ENCODE peak calls at places on chromosomes 1 and 21, in ten cellular contexts. One of them, this sample, is unnamed.

GRCh38 chr1:215360786-215361185 is 206.3 kb upstream of the KCTD3 start:
- DNase-seq in NCI-H1105 treated with DMSO at 0.1 percent for 48 hours: no peak
- DNase-seq in iris pigment epithelial cell: no peak
- DNase-seq in posterior cingulate gyrus: no peak
- DNase-seq in amniotic stem cell: no peak
- DNase-seq in uterus: no peak
- DNase-seq in heart left ventricle: no peak
- DNase-seq in left kidney: no peak
- DNase-seq in mesenteric fat pad: no peak
- DNase-seq in activated effector memory CD4-positive, alpha-beta T cell treated with anti-CD3 and anti-CD28 coated beads, Interleukin-2, amount 50 U/mL, for 16 hours: no peak
- DNase-seq in this sample: no peak

GRCh38 chr1:163163861-163164582 is 38.7 kb downstream of the RGS5 start:
- DNase-seq in NCI-H1105 treated with DMSO at 0.1 percent for 48 hours: no peak
- DNase-seq in iris pigment epithelial cell: peak; percentile 92
- DNase-seq in posterior cingulate gyrus: no peak
- DNase-seq in amniotic stem cell: no peak
- DNase-seq in uterus: no peak
- DNase-seq in heart left ventricle: no peak
- DNase-seq in left kidney: peak; percentile 42
- DNase-seq in mesenteric fat pad: no peak
- DNase-seq in activated effector memory CD4-positive, alpha-beta T cell treated with anti-CD3 and anti-CD28 coated beads, Interleukin-2, amount 50 U/mL, for 16 hours: no peak
- DNase-seq in this sample: no peak

GRCh38 chr1:227805606-227806197 is 9.8 kb upstream of the PRSS38 start:
- DNase-seq in NCI-H1105 treated with DMSO at 0.1 percent for 48 hours: no peak
- DNase-seq in iris pigment epithelial cell: peak; percentile 92
- DNase-seq in posterior cingulate gyrus: no peak
- DNase-seq in amniotic stem cell: peak; percentile 76
- DNase-seq in uterus: no peak
- DNase-seq in heart left ventricle: no peak
- DNase-seq in left kidney: no peak
- DNase-seq in mesenteric fat pad: no peak
- DNase-seq in activated effector memory CD4-positive, alpha-beta T cell treated with anti-CD3 and anti-CD28 coated beads, Interleukin-2, amount 50 U/mL, for 16 hours: no peak
- DNase-seq in this sample: no peak

GRCh38 chr1:33429846-33430750 is 797 bp downstream of the PHC2 start:
- DNase-seq in NCI-H1105 treated with DMSO at 0.1 percent for 48 hours: peak; percentile 23
- DNase-seq in iris pigment epithelial cell: peak; percentile 38
- DNase-seq in posterior cingulate gyrus: peak; percentile 90
- DNase-seq in amniotic stem cell: no peak
- DNase-seq in uterus: peak; percentile 53
- DNase-seq in heart left ventricle: peak; percentile 50
- DNase-seq in left kidney: peak; percentile 63
- DNase-seq in mesenteric fat pad: no peak
- DNase-seq in activated effector memory CD4-positive, alpha-beta T cell treated with anti-CD3 and anti-CD28 coated beads, Interleukin-2, amount 50 U/mL, for 16 hours: no peak
- DNase-seq in this sample: no peak

GRCh38 chr1:159089184-159089791 is 12.7 kb upstream of the AIM2 start:
- DNase-seq in NCI-H1105 treated with DMSO at 0.1 percent for 48 hours: peak; percentile 37
- DNase-seq in iris pigment epithelial cell: no peak
- DNase-seq in posterior cingulate gyrus: no peak
- DNase-seq in amniotic stem cell: no peak
- DNase-seq in uterus: no peak
- DNase-seq in heart left ventricle: no peak
- DNase-seq in left kidney: peak; percentile 21
- DNase-seq in mesenteric fat pad: no peak
- DNase-seq in activated effector memory CD4-positive, alpha-beta T cell treated with anti-CD3 and anti-CD28 coated beads, Interleukin-2, amount 50 U/mL, for 16 hours: no peak
- DNase-seq in this sample: peak; percentile 23

GRCh38 chr1:203586495-203586894 is 40.1 kb upstream of the ATP2B4 start:
- DNase-seq in NCI-H1105 treated with DMSO at 0.1 percent for 48 hours: no peak
- DNase-seq in iris pigment epithelial cell: no peak
- DNase-seq in posterior cingulate gyrus: no peak
- DNase-seq in amniotic stem cell: no peak
- DNase-seq in uterus: no peak
- DNase-seq in heart left ventricle: no peak
- DNase-seq in left kidney: no peak
- DNase-seq in mesenteric fat pad: no peak
- DNase-seq in activated effector memory CD4-positive, alpha-beta T cell treated with anti-CD3 and anti-CD28 coated beads, Interleukin-2, amount 50 U/mL, for 16 hours: no peak
- DNase-seq in this sample: no peak

GRCh38 chr1:105204836-105205371 is 1455.2 kb downstream of the AMY1C start:
- DNase-seq in NCI-H1105 treated with DMSO at 0.1 percent for 48 hours: no peak
- DNase-seq in iris pigment epithelial cell: no peak
- DNase-seq in posterior cingulate gyrus: no peak
- DNase-seq in amniotic stem cell: no peak
- DNase-seq in uterus: no peak
- DNase-seq in heart left ventricle: no peak
- DNase-seq in left kidney: no peak
- DNase-seq in mesenteric fat pad: no peak
- DNase-seq in activated effector memory CD4-positive, alpha-beta T cell treated with anti-CD3 and anti-CD28 coated beads, Interleukin-2, amount 50 U/mL, for 16 hours: no peak
- DNase-seq in this sample: no peak

GRCh38 chr1:74641876-74642275 is 31.7 kb downstream of the ERICH3 start:
- DNase-seq in NCI-H1105 treated with DMSO at 0.1 percent for 48 hours: no peak
- DNase-seq in iris pigment epithelial cell: peak; percentile 4
- DNase-seq in posterior cingulate gyrus: no peak
- DNase-seq in amniotic stem cell: no peak
- DNase-seq in uterus: no peak
- DNase-seq in heart left ventricle: no peak
- DNase-seq in left kidney: no peak
- DNase-seq in mesenteric fat pad: no peak
- DNase-seq in activated effector memory CD4-positive, alpha-beta T cell treated with anti-CD3 and anti-CD28 coated beads, Interleukin-2, amount 50 U/mL, for 16 hours: no peak
- DNase-seq in this sample: no peak

GRCh38 chr21:46189213-46189958 is 5.1 kb upstream of the SPATC1L start:
- DNase-seq in NCI-H1105 treated with DMSO at 0.1 percent for 48 hours: no peak
- DNase-seq in iris pigment epithelial cell: peak; percentile 79
- DNase-seq in posterior cingulate gyrus: peak; percentile 71
- DNase-seq in amniotic stem cell: no peak
- DNase-seq in uterus: no peak
- DNase-seq in heart left ventricle: peak; percentile 44
- DNase-seq in left kidney: peak; percentile 57
- DNase-seq in mesenteric fat pad: no peak
- DNase-seq in activated effector memory CD4-positive, alpha-beta T cell treated with anti-CD3 and anti-CD28 coated beads, Interleukin-2, amount 50 U/mL, for 16 hours: no peak
- DNase-seq in this sample: no peak

GRCh38 chr1:174812656-174813055 is 187.1 kb upstream of the CACYBP start:
- DNase-seq in NCI-H1105 treated with DMSO at 0.1 percent for 48 hours: no peak
- DNase-seq in iris pigment epithelial cell: peak; percentile 6
- DNase-seq in posterior cingulate gyrus: no peak
- DNase-seq in amniotic stem cell: no peak
- DNase-seq in uterus: no peak
- DNase-seq in heart left ventricle: no peak
- DNase-seq in left kidney: no peak
- DNase-seq in mesenteric fat pad: no peak
- DNase-seq in activated effector memory CD4-positive, alpha-beta T cell treated with anti-CD3 and anti-CD28 coated beads, Interleukin-2, amount 50 U/mL, for 16 hours: no peak
- DNase-seq in this sample: no peak

GRCh38 chr1:19439464-19440171 is 45.7 kb downstream of the CAPZB start:
- DNase-seq in NCI-H1105 treated with DMSO at 0.1 percent for 48 hours: peak; percentile 32
- DNase-seq in iris pigment epithelial cell: no peak
- DNase-seq in posterior cingulate gyrus: peak; percentile 74
- DNase-seq in amniotic stem cell: no peak
- DNase-seq in uterus: no peak
- DNase-seq in heart left ventricle: peak; percentile 75
- DNase-seq in left kidney: peak; percentile 60
- DNase-seq in mesenteric fat pad: no peak
- DNase-seq in activated effector memory CD4-positive, alpha-beta T cell treated with anti-CD3 and anti-CD28 coated beads, Interleukin-2, amount 50 U/mL, for 16 hours: peak; percentile 70
- DNase-seq in this sample: peak; percentile 20

GRCh38 chr1:228490120-228491078 is 3.2 kb downstream of the RNF187 start:
- DNase-seq in NCI-H1105 treated with DMSO at 0.1 percent for 48 hours: peak; percentile 84
- DNase-seq in iris pigment epithelial cell: no peak
- DNase-seq in posterior cingulate gyrus: no peak
- DNase-seq in amniotic stem cell: no peak
- DNase-seq in uterus: no peak
- DNase-seq in heart left ventricle: no peak
- DNase-seq in left kidney: no peak
- DNase-seq in mesenteric fat pad: no peak
- DNase-seq in activated effector memory CD4-positive, alpha-beta T cell treated with anti-CD3 and anti-CD28 coated beads, Interleukin-2, amount 50 U/mL, for 16 hours: no peak
- DNase-seq in this sample: peak; percentile 93

GRCh38 chr21:39103689-39104088 is 79.6 kb downstream of the PSMG1 start:
- DNase-seq in NCI-H1105 treated with DMSO at 0.1 percent for 48 hours: no peak
- DNase-seq in iris pigment epithelial cell: no peak
- DNase-seq in posterior cingulate gyrus: no peak
- DNase-seq in amniotic stem cell: no peak
- DNase-seq in uterus: no peak
- DNase-seq in heart left ventricle: no peak
- DNase-seq in left kidney: no peak
- DNase-seq in mesenteric fat pad: no peak
- DNase-seq in activated effector memory CD4-positive, alpha-beta T cell treated with anti-CD3 and anti-CD28 coated beads, Interleukin-2, amount 50 U/mL, for 16 hours: no peak
- DNase-seq in this sample: no peak

GRCh38 chr1:66294692-66295384 is 239.1 kb upstream of the SGIP1 start:
- DNase-seq in NCI-H1105 treated with DMSO at 0.1 percent for 48 hours: no peak
- DNase-seq in iris pigment epithelial cell: peak; percentile 84
- DNase-seq in posterior cingulate gyrus: no peak
- DNase-seq in amniotic stem cell: no peak
- DNase-seq in uterus: peak; percentile 37
- DNase-seq in heart left ventricle: no peak
- DNase-seq in left kidney: no peak
- DNase-seq in mesenteric fat pad: no peak
- DNase-seq in activated effector memory CD4-positive, alpha-beta T cell treated with anti-CD3 and anti-CD28 coated beads, Interleukin-2, amount 50 U/mL, for 16 hours: no peak
- DNase-seq in this sample: peak; percentile 36

GRCh38 chr1:155320661-155321576 is at the start of gene RUSC1:
- DNase-seq in NCI-H1105 treated with DMSO at 0.1 percent for 48 hours: peak; percentile 88
- DNase-seq in iris pigment epithelial cell: peak; percentile 62
- DNase-seq in posterior cingulate gyrus: peak; percentile 97
- DNase-seq in amniotic stem cell: peak; percentile 45
- DNase-seq in uterus: peak; percentile 84
- DNase-seq in heart left ventricle: peak; percentile 86
- DNase-seq in left kidney: peak; percentile 89
- DNase-seq in mesenteric fat pad: peak; percentile 92
- DNase-seq in activated effector memory CD4-positive, alpha-beta T cell treated with anti-CD3 and anti-CD28 coated beads, Interleukin-2, amount 50 U/mL, for 16 hours: peak; percentile 89
- DNase-seq in this sample: peak; percentile 82

GRCh38 chr1:150152772-150153461 is 3.2 kb downstream of the PLEKHO1 start:
- DNase-seq in NCI-H1105 treated with DMSO at 0.1 percent for 48 hours: no peak
- DNase-seq in iris pigment epithelial cell: peak; percentile 57
- DNase-seq in posterior cingulate gyrus: no peak
- DNase-seq in amniotic stem cell: no peak
- DNase-seq in uterus: no peak
- DNase-seq in heart left ventricle: peak; percentile 42
- DNase-seq in left kidney: peak; percentile 31
- DNase-seq in mesenteric fat pad: no peak
- DNase-seq in activated effector memory CD4-positive, alpha-beta T cell treated with anti-CD3 and anti-CD28 coated beads, Interleukin-2, amount 50 U/mL, for 16 hours: no peak
- DNase-seq in this sample: no peak

GRCh38 chr1:226482975-226483660 is 65.4 kb upstream of the STUM start:
- DNase-seq in NCI-H1105 treated with DMSO at 0.1 percent for 48 hours: no peak
- DNase-seq in iris pigment epithelial cell: peak; percentile 11
- DNase-seq in posterior cingulate gyrus: no peak
- DNase-seq in amniotic stem cell: no peak
- DNase-seq in uterus: no peak
- DNase-seq in heart left ventricle: no peak
- DNase-seq in left kidney: peak; percentile 61
- DNase-seq in mesenteric fat pad: peak; percentile 30
- DNase-seq in activated effector memory CD4-positive, alpha-beta T cell treated with anti-CD3 and anti-CD28 coated beads, Interleukin-2, amount 50 U/mL, for 16 hours: no peak
- DNase-seq in this sample: no peak

GRCh38 chr1:178938959-178939317 is 68.1 kb upstream of the ANGPTL1 start:
- DNase-seq in NCI-H1105 treated with DMSO at 0.1 percent for 48 hours: no peak
- DNase-seq in iris pigment epithelial cell: peak; percentile 34
- DNase-seq in posterior cingulate gyrus: no peak
- DNase-seq in amniotic stem cell: no peak
- DNase-seq in uterus: peak; percentile 91
- DNase-seq in heart left ventricle: peak; percentile 87
- DNase-seq in left kidney: peak; percentile 71
- DNase-seq in mesenteric fat pad: peak; percentile 90
- DNase-seq in activated effector memory CD4-positive, alpha-beta T cell treated with anti-CD3 and anti-CD28 coated beads, Interleukin-2, amount 50 U/mL, for 16 hours: no peak
- DNase-seq in this sample: no peak